ENCODE peak calls at places on chromosome 16, in eight cellular contexts. L, C, S, K, M, G, Q and E are unnamed samples.

GRCh38 chr16:27547134-27547533 is 2.6 kb downstream of the GTF3C1 start:
- DNase-seq in L (no peak), C (peak; percentile 71), S (peak; percentile 65), K (no peak), G (peak; percentile 42), Q (no peak), M (no peak), E (peak; percentile 94)

GRCh38 chr16:4511441-4512082 is 27.0 kb downstream of the CDIP1 start:
- DNase-seq in G (peak; percentile 67), C (peak; percentile 54), M (peak; percentile 13), Q (peak; percentile 72), S (peak; percentile 32), K (peak; percentile 54), L (peak; percentile 89), E (no peak)

GRCh38 chr16:67773099-67773498 is 33.3 kb downstream of the RANBP10 start:
- DNase-seq in C (peak; percentile 58), K (peak; percentile 62), M (no peak), S (no peak), G (no peak), Q (no peak), L (no peak), E (no peak)

GRCh38 chr16:265002-265529 is 10.7 kb downstream of the RGS11 start:
- DNase-seq in Q (peak; percentile 43), S (no peak), M (no peak), L (no peak), K (no peak), C (no peak), G (no peak), E (no peak)

GRCh38 chr16:54407596-54407995 is 121.0 kb upstream of the IRX3 start:
- DNase-seq in C (peak; percentile 40), M (no peak), G (no peak), Q (no peak), K (no peak), L (no peak), S (peak; percentile 38), E (peak; percentile 9)

GRCh38 chr16:17440131-17440530 is 30.6 kb downstream of the XYLT1 start:
- DNase-seq in M (no peak), S (no peak), C (no peak), G (no peak), K (no peak), L (no peak), Q (no peak), E (no peak)

GRCh38 chr16:71637398-71637797 is 11.4 kb downstream of the MARVELD3 start:
- DNase-seq in L (peak; percentile 38), S (no peak), G (no peak), Q (no peak), M (no peak), C (peak; percentile 77), K (no peak), E (peak; percentile 76)

GRCh38 chr16:57125969-57126368 is 33.6 kb downstream of the CPNE2 start:
- DNase-seq in K (no peak), C (no peak), Q (no peak), M (no peak), L (no peak), G (no peak), S (no peak), E (no peak)

GRCh38 chr16:87860553-87861299 is 8.6 kb downstream of the SLC7A5 start:
- DNase-seq in Q (no peak), K (no peak), S (peak; percentile 72), G (peak; percentile 87), M (no peak), L (no peak), C (peak; percentile 51), E (peak; percentile 84)

GRCh38 chr16:15948532-15949209 is 745 bp upstream of the ABCC1 start:
- DNase-seq in Q (no peak), L (no peak), C (no peak), K (no peak), S (no peak), G (peak; percentile 23), M (no peak), E (no peak)

GRCh38 chr16:57578521-57579360 is 36.3 kb downstream of the ADGRG5 start:
- DNase-seq in M (no peak), G (peak; percentile 4), Q (no peak), K (no peak), L (no peak), C (no peak), S (no peak), E (no peak)

GRCh38 chr16:46844771-46845170 is 13.8 kb upstream of the C16orf87 start:
- DNase-seq in S (no peak), C (no peak), G (no peak), M (no peak), K (no peak), Q (no peak), L (no peak), E (peak; percentile 72)

GRCh38 chr16:27969574-27969973 is 93.9 kb downstream of the GSG1L start:
- DNase-seq in L (no peak), K (no peak), Q (no peak), S (peak; percentile 43), M (no peak), G (no peak), C (peak; percentile 30), E (peak; percentile 29)

GRCh38 chr16:67213197-67214019 is 13.5 kb upstream of the TMEM208 start:
- DNase-seq in G (no peak), K (no peak), C (no peak), Q (no peak), S (no peak), L (no peak), M (no peak), E (no peak)

GRCh38 chr16:79013004-79013403 is 587.5 kb downstream of the MAF start:
- DNase-seq in L (no peak), C (no peak), Q (no peak), M (no peak), G (no peak), S (no peak), K (no peak), E (no peak)

GRCh38 chr16:65600629-65601028 is 478.8 kb upstream of the CDH11 start:
- DNase-seq in K (no peak), Q (no peak), S (no peak), G (no peak), M (no peak), C (no peak), L (no peak), E (peak; percentile 33)

GRCh38 chr16:66425651-66426050 is 1.4 kb upstream of the BEAN1 start:
- DNase-seq in M (no peak), K (no peak), L (no peak), Q (no peak), S (no peak), G (no peak), C (no peak), E (no peak)

GRCh38 chr16:72990003-72990521 is 57.9 kb downstream of the ZFHX3 start:
- DNase-seq in S (peak; percentile 87), C (peak; percentile 78), L (no peak), M (no peak), G (peak; percentile 77), Q (no peak), K (peak; percentile 36), E (peak; percentile 56)

GRCh38 chr16:20348365-20349185 is 3.9 kb downstream of the UMOD start:
- DNase-seq in L (peak; percentile 86), C (no peak), G (peak; percentile 68), S (no peak), K (no peak), Q (no peak), M (peak; percentile 9), E (no peak)

GRCh38 chr16:19291459-19291858 is 5.9 kb downstream of the CLEC19A start:
- DNase-seq in G (peak; percentile 21), C (peak; percentile 21), S (peak; percentile 62), Q (no peak), M (no peak), K (no peak), L (peak; percentile 42), E (no peak)

GRCh38 chr16:71754652-71755051 is 30.2 kb upstream of the PHLPP2 start:
- DNase-seq in L (no peak), M (no peak), K (no peak), Q (no peak), G (no peak), C (no peak), S (no peak), E (no peak)

GRCh38 chr16:70418274-70418992 is 20.5 kb downstream of the ST3GAL2 start:
- DNase-seq in C (no peak), M (no peak), K (no peak), Q (no peak), G (no peak), L (no peak), S (no peak), E (no peak)

GRCh38 chr16:69935740-69936139 is 15.4 kb upstream of the CLEC18A start:
- DNase-seq in K (no peak), Q (no peak), M (no peak), L (no peak), C (no peak), S (no peak), G (no peak), E (no peak)

GRCh38 chr16:24151482-24151939 is 104.6 kb upstream of the CACNG3 start:
- DNase-seq in L (no peak), K (no peak), Q (no peak), S (no peak), G (no peak), C (no peak), M (no peak), E (no peak)

GRCh38 chr16:49468611-49469322 is 95.2 kb downstream of the C16orf78 start:
- DNase-seq in L (no peak), K (no peak), C (no peak), G (no peak), Q (no peak), M (no peak), S (no peak), E (no peak)

GRCh38 chr16:586047-586644 is 3.7 kb upstream of the RAB40C start:
- DNase-seq in S (no peak), M (no peak), K (no peak), G (no peak), L (no peak), C (no peak), Q (no peak), E (no peak)

GRCh38 chr16:54208262-54208661 is 78.3 kb downstream of the IRX3 start:
- DNase-seq in S (peak; percentile 46), L (no peak), G (no peak), Q (no peak), C (peak; percentile 17), K (no peak), M (no peak), E (peak; percentile 30)

GRCh38 chr16:9706217-9706616 is 476.0 kb downstream of the GRIN2A start:
- DNase-seq in L (no peak), C (peak; percentile 6), Q (no peak), M (no peak), S (no peak), G (peak; percentile 1), K (no peak), E (no peak)

GRCh38 chr16:54176376-54176901 is 110.1 kb downstream of the IRX3 start:
- DNase-seq in K (no peak), G (no peak), L (peak; percentile 69), S (no peak), Q (no peak), C (no peak), M (no peak), E (peak; percentile 49)